ENCODE peak calls at places on chromosome 11, in five cellular contexts. Y is kidney glomerular epithelial cell, C is AG04449, P is kidney epithelial cell, U is NCI-H748 treated with DMSO at 0.1 percent for 48 hours. F is an unnamed sample.

GRCh38 chr11:104897891-104898684 is at the start of gene CASP12:
- DNase-seq in Y (no peak), C (no peak), P (no peak), U (no peak), F (no peak)

GRCh38 chr11:72786305-72787261 is 7.3 kb downstream of the STARD10 start:
- DNase-seq in Y (no peak), C (no peak), P (no peak), U (peak; percentile 86), F (no peak)

GRCh38 chr11:128502736-128503135 is 84.6 kb downstream of the ETS1 start:
- DNase-seq in Y (no peak), C (peak; percentile 94), P (no peak), U (no peak), F (no peak)

GRCh38 chr11:63892233-63892632 is 24.7 kb downstream of the RCOR2 start:
- DNase-seq in Y (no peak), C (no peak), P (no peak), U (no peak), F (no peak)

GRCh38 chr11:101126551-101127347 is 2.9 kb downstream of the PGR start:
- DNase-seq in Y (peak; percentile 14), C (no peak), P (peak; percentile 1), U (no peak), F (no peak)

GRCh38 chr11:66847461-66848232 is 4.4 kb downstream of the RCE1 start:
- DNase-seq in Y (no peak), C (no peak), P (no peak), U (no peak), F (peak; percentile 17)

GRCh38 chr11:88344869-88345268 is 7.3 kb upstream of the CTSC start:
- DNase-seq in Y (no peak), C (no peak), P (no peak), U (no peak), F (no peak)

GRCh38 chr11:63560506-63561179 is 2.5 kb downstream of the PLAAT2 start:
- DNase-seq in Y (no peak), C (no peak), P (no peak), U (no peak), F (no peak)

GRCh38 chr11:68269414-68270081 is 2.2 kb downstream of the C11orf24 start:
- DNase-seq in Y (peak; percentile 85), C (no peak), P (peak; percentile 63), U (no peak), F (no peak)